ENCODE peak calls at places on chromosomes 5 and 9, in four cellular contexts. L is HepG2, V is SK-N-SH, D is GM12878. B is an unnamed sample.

GRCh38 chr9:97555164-97555563 is 53.7 kb downstream of the TMOD1 start:
- DNase-seq in L (no peak), V (no peak), D (no peak), B (no peak)

GRCh38 chr9:120735415-120736126 is 21.3 kb upstream of the MEGF9 start:
- DNase-seq in L (peak), V (no peak), D (no peak), B (no peak)

GRCh38 chr5:93512799-93513198 is 68.2 kb downstream of the NR2F1-AS1 start:
- DNase-seq in L (no peak), V (no peak), D (no peak), B (no peak)

GRCh38 chr5:5492087-5492933 is 69.8 kb downstream of the ICE1 start:
- DNase-seq in L (peak), V (peak), D (peak), B (peak)

GRCh38 chr5:165630211-165630866 is 2124.9 kb downstream of the MAT2B start:
- DNase-seq in L (peak), V (peak), D (peak), B (peak)

GRCh38 chr9:84852902-84853301 is 183.4 kb downstream of the NTRK2 start:
- DNase-seq in L (no peak), V (no peak), D (no peak), B (no peak)

GRCh38 chr5:150516011-150516410 is 8.1 kb downstream of the NDST1 start:
- DNase-seq in L (peak), V (peak), D (no peak), B (peak)

GRCh38 chr5:119515192-119515591 is 62.9 kb downstream of the HSD17B4 start:
- DNase-seq in L (no peak), V (no peak), D (no peak), B (no peak)

GRCh38 chr5:38994329-38994927 is 79.8 kb downstream of the RICTOR start:
- DNase-seq in L (peak), V (peak), D (no peak), B (peak)

GRCh38 chr5:172110921-172111873 is 76.8 kb downstream of the STK10 start:
- DNase-seq in L (no peak), V (peak), D (peak), B (peak)

GRCh38 chr9:110371411-110372013 is 33.8 kb upstream of the TXNDC8 start:
- DNase-seq in L (no peak), V (no peak), D (no peak), B (peak)

GRCh38 chr5:126031989-126032716 is 391.1 kb upstream of the GRAMD2B start:
- DNase-seq in L (no peak), V (no peak), D (no peak), B (no peak)

DNA sequence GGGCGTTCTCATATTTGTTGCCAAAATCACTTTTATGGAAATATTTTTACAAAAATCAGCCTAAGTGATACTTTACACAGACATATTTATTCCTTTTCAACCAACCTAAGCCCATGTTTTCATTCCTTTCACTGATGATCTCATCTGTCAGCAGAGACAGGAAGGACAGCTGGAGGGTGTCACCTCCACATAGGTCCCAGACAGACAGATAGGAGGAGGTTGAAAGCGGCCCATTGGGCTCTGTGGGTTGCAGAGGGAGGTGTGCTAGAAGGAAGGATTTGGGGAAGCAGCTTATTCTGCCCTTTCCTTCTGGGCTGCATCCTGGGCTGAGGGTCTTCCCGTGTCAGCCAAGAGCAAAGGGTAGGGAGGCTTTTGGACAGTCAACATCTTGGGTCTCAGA is 26.0 kb upstream of the SEMA4D start:
- DNase-seq in L (no peak), V (no peak), D (no peak), B (no peak)
- TF ChIP-seq NFIC in L (no peak), V (no peak), D (no peak), B (no peak)

GRCh38 chr5:45521067-45521466 is 175.1 kb downstream of the HCN1 start:
- DNase-seq in L (peak), V (no peak), D (no peak), B (no peak)
- TF ChIP-seq NFIC in L (no peak), V (no peak), D (no peak), B (no peak)

GRCh38 chr5:147303251-147303650 is 68.4 kb downstream of the STK32A start:
- DNase-seq in L (no peak), V (no peak), D (no peak), B (no peak)

GRCh38 chr5:147307170-147307569 is 72.3 kb downstream of the STK32A start:
- DNase-seq in L (no peak), V (no peak), D (no peak), B (no peak)

GRCh38 chr5:147306351-147306750 is 71.5 kb downstream of the STK32A start:
- DNase-seq in L (no peak), V (no peak), D (no peak), B (no peak)

GRCh38 chr5:147303976-147304375 is 69.2 kb downstream of the STK32A start:
- DNase-seq in L (no peak), V (no peak), D (no peak), B (no peak)

GRCh38 chr5:147305147-147305546 is 70.3 kb downstream of the STK32A start:
- DNase-seq in L (no peak), V (no peak), D (no peak), B (no peak)
- TF ChIP-seq NFIC in L (no peak), V (no peak), D (no peak), B (no peak)

GRCh38 chr5:55896238-55896637 is 45.1 kb downstream of the IL31RA start:
- DNase-seq in L (no peak), V (no peak), D (no peak), B (no peak)

GRCh38 chr5:55899344-55899743 is 48.2 kb downstream of the IL31RA start:
- DNase-seq in L (no peak), V (no peak), D (no peak), B (no peak)

GRCh38 chr5:55897206-55897894 is 46.2 kb downstream of the IL31RA start:
- DNase-seq in L (no peak), V (no peak), D (no peak), B (no peak)

GRCh38 chr5:55896663-55897062 is 45.5 kb downstream of the IL31RA start:
- DNase-seq in L (no peak), V (no peak), D (no peak), B (no peak)

GRCh38 chr5:55897905-55898304 is 46.7 kb downstream of the IL31RA start:
- DNase-seq in L (peak), V (peak), D (no peak), B (no peak)
- TF ChIP-seq NFIC in L (no peak), V (peak), D (no peak), B (no peak)

GRCh38 chr9:99858087-99858486 is 36.4 kb downstream of the NR4A3 start:
- DNase-seq in L (no peak), V (no peak), D (no peak), B (no peak)

GRCh38 chr9:99855467-99856176 is 33.9 kb downstream of the NR4A3 start:
- DNase-seq in L (no peak), V (no peak), D (no peak), B (no peak)

GRCh38 chr9:99851028-99851822 is 29.5 kb downstream of the NR4A3 start:
- DNase-seq in L (no peak), V (no peak), D (peak), B (no peak)

GRCh38 chr9:99848447-99848846 is 26.8 kb downstream of the NR4A3 start:
- DNase-seq in L (no peak), V (no peak), D (no peak), B (no peak)

DNA sequence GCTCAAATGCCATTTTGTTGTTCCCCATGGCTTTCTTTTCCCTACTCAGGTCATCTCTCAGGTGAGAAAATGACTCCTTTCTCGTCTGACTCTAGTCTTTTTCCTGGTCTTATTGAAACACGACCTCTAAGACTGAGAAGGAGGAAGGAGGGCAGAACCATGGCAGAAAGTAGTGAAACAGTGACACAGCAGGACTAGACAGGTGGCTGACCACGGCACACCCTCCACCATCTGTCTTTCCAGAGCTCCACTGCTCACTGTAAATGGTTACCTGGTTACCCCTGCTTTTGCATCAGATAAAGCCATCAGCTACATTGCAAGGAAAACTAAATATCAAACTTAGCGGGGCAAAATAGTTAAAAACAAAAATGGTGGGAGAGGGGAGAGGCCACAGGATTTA is 30.9 kb downstream of the NR4A3 start:
- DNase-seq in L (no peak), V (no peak), D (no peak), B (no peak)
- TF ChIP-seq NFIC in L (no peak), V (no peak), D (no peak), B (no peak)

GRCh38 chr5:136192015-136192525 is 892 bp downstream of the SMIM32 start:
- DNase-seq in L (no peak), V (peak), D (no peak), B (no peak)

GRCh38 chr5:136190904-136191303 is 2.1 kb downstream of the SMIM32 start:
- DNase-seq in L (no peak), V (peak), D (no peak), B (no peak)

GRCh38 chr5:136193396-136193935 is 504 bp upstream of the SMIM32 start:
- DNase-seq in L (no peak), V (peak), D (no peak), B (no peak)

GRCh38 chr5:136192526-136193395 is at the start of gene SMIM32:
- DNase-seq in L (peak), V (peak), D (no peak), B (peak)

GRCh38 chr5:136191304-136192014 is 1.5 kb downstream of the SMIM32 start:
- DNase-seq in L (no peak), V (peak), D (no peak), B (no peak)
- TF ChIP-seq NFIC in L (no peak), V (no peak), D (no peak), B (no peak)

DNA sequence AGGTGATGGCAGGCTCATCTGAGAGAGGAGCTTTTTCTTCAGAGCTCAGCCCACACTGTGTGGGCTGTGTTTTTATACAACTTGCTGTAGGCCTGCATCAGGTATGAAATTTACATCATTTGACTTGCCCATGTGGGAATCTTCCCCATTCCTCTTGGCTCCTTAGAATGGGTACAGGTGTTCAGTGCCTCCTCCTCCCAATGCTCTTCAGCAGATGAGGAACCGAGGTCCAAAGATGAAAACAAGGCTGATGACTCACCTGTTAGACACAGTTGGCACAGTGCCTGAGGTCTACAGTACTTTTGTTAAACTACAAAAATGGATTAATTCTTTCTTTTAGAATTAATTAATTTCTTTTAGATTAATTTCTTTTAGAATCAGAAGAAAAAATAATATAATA is 20.8 kb downstream of the PAPPA start:
- DNase-seq in L (peak), V (no peak), D (no peak), B (no peak)
- TF ChIP-seq NFIC in L (no peak), V (peak), D (no peak), B (peak)

DNA sequence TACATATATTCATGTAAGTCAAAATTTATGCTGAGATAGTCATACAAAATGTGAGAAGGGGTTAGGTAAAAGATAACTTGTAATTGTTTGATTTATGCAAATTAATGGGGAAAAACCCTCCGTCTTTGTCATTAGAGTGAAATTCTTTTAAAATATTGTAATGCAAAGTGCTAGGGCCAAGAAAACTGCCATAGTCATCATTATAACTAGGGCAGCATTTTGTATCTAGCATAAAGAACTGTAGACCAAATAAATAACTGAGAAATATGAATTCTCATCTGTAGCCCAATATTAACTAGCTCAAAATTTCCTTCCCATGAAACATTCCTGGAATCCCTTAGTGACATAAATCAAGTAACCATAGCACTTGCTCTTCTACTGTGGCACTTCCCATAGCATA is 118.6 kb downstream of the MRPS30 start:
- DNase-seq in L (no peak), V (no peak), D (no peak), B (no peak)
- TF ChIP-seq NFIC in L (no peak), V (no peak), D (no peak), B (no peak)

GRCh38 chr9:89360465-89360864 is 42.2 kb downstream of the SECISBP2 start:
- DNase-seq in L (no peak), V (no peak), D (no peak), B (no peak)

GRCh38 chr9:89359018-89359417 is 40.7 kb downstream of the SECISBP2 start:
- DNase-seq in L (no peak), V (peak), D (no peak), B (no peak)

GRCh38 chr9:89361031-89361430 is 42.7 kb downstream of the SECISBP2 start:
- DNase-seq in L (no peak), V (no peak), D (no peak), B (no peak)

GRCh38 chr9:89358376-89358775 is 40.1 kb downstream of the SECISBP2 start:
- DNase-seq in L (no peak), V (no peak), D (no peak), B (no peak)

GRCh38 chr9:89359636-89360315 is 41.5 kb downstream of the SECISBP2 start:
- DNase-seq in L (no peak), V (no peak), D (no peak), B (no peak)
- TF ChIP-seq NFIC in L (no peak), V (no peak), D (no peak), B (no peak)

GRCh38 chr9:99623780-99624364 is 197.8 kb upstream of the NR4A3 start:
- DNase-seq in L (no peak), V (no peak), D (no peak), B (no peak)

GRCh38 chr9:99624499-99625233 is 197.0 kb upstream of the NR4A3 start:
- DNase-seq in L (no peak), V (no peak), D (no peak), B (no peak)

GRCh38 chr9:99622679-99623078 is 199.0 kb upstream of the NR4A3 start:
- DNase-seq in L (no peak), V (no peak), D (no peak), B (no peak)

GRCh38 chr9:99628843-99629242 is 192.8 kb upstream of the NR4A3 start:
- DNase-seq in L (no peak), V (no peak), D (no peak), B (no peak)

DNA sequence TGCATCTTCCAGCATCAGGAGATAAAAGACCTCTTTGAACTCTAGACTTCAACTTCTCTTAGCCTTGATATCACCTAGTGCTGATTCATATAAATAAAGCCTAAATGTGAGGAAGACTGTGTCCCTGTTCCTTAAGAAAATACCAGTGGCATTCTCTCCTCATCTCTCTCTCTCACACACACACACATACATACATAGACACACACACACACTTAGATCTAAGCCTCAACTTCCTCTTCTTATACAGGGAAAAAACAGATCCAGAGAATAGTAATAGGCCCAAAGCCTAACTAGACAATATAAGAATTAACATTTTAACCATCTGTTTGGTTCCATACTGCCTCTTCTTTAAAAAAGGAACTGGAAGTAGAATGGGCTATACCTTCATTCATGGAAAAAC is 195.3 kb upstream of the NR4A3 start:
- DNase-seq in L (no peak), V (no peak), D (no peak), B (no peak)
- TF ChIP-seq NFIC in L (no peak), V (no peak), D (no peak), B (no peak)

B was measured in K562.